ENCODE peak calls at places on chromosome 5, in four cellular contexts. H is K562, Q is HepG2, P is GM12878. A is an unnamed sample. For H4K20me1, the result is how much of the 10 kb centered on the place peaks cover.

GRCh38 chr5:22514231-22514630 is 338.9 kb downstream of the CDH12 start:
- DNase-seq in H (no peak), P (no peak), Q (no peak), A (no peak)

GRCh38 chr5:134649163-134649916 is 755 bp downstream of the SEC24A start:
- DNase-seq in Q (no peak), P (no peak), H (peak), A (peak)

GRCh38 chr5:126449751-126450271 is 26.6 kb downstream of the GRAMD2B start:
- DNase-seq in H (peak), P (peak), Q (no peak), A (no peak)

GRCh38 chr5:181171782-181172181 is 24.4 kb downstream of the OR2V2 start:
- DNase-seq in P (no peak), H (no peak), Q (no peak), A (no peak)

GRCh38 chr5:73938938-73939320 is 312.9 kb downstream of the ARHGEF28 start:
- DNase-seq in P (no peak), H (no peak), Q (no peak), A (no peak)

GRCh38 chr5:59845733-59846132 is 47.8 kb downstream of the PDE4D start:
- DNase-seq in Q (no peak), P (no peak), H (no peak), A (no peak)

GRCh38 chr5:132471944-132472343 is 18.6 kb downstream of the IRF1 start:
- DNase-seq in H (no peak), P (no peak), Q (no peak), A (no peak)

GRCh38 chr5:2300421-2300820 is 417.7 kb upstream of the IRX4 start:
- DNase-seq in H (no peak), Q (no peak), P (no peak), A (no peak)

GRCh38 chr5:38922199-38922598 is 76.4 kb downstream of the OSMR start:
- DNase-seq in P (no peak), Q (peak), H (peak), A (peak)

GRCh38 chr5:140249536-140249935 is 53.4 kb downstream of the PFDN1 start:
- DNase-seq in H (no peak), Q (no peak), P (no peak), A (no peak)

GRCh38 chr5:180839935-180840334 is 21.1 kb downstream of the ZFP62 start:
- DNase-seq in H (no peak), P (no peak), Q (no peak), A (no peak)

GRCh38 chr5:39072915-39073758 is 1.1 kb downstream of the RICTOR start:
- DNase-seq in H (peak), Q (peak), P (peak), A (peak)

GRCh38 chr5:103560826-103561225 is 1.8 kb downstream of the NUDT12 start:
- DNase-seq in P (no peak), H (no peak), Q (no peak), A (no peak)

GRCh38 chr5:54440456-54440893 is 15.0 kb upstream of the HSPB3 start:
- DNase-seq in Q (no peak), H (no peak), P (peak), A (no peak)

GRCh38 chr5:100900796-100901731 is 2.0 kb downstream of the ST8SIA4 start:
- DNase-seq in H (peak), P (peak), Q (no peak), A (no peak)

GRCh38 chr5:173302546-173303155 is 25.6 kb downstream of the STC2 start:
- DNase-seq in Q (peak), P (no peak), H (peak), A (no peak)

GRCh38 chr5:167561796-167562195 is 729.6 kb upstream of the WWC1 start:
- DNase-seq in Q (no peak), H (no peak), P (no peak), A (no peak)

GRCh38 chr5:29995154-29995553 is 1198.3 kb upstream of the CDH6 start:
- DNase-seq in Q (no peak), P (no peak), H (no peak), A (no peak)

GRCh38 chr5:80871541-80871961 is 88.6 kb upstream of the RASGRF2 start:
- DNase-seq in H (peak), Q (peak), P (no peak), A (no peak)

GRCh38 chr5:108642170-108642906 is 105.4 kb upstream of the FER start:
- DNase-seq in P (peak), Q (peak), H (peak), A (peak)

GRCh38 chr5:63923914-63924313 is 38.3 kb downstream of the HTR1A start:
- DNase-seq in H (no peak), P (no peak), Q (no peak), A (no peak)

GRCh38 chr5:40490464-40491083 is 189.1 kb upstream of the PTGER4 start:
- DNase-seq in Q (no peak), P (peak), H (no peak), A (no peak)

GRCh38 chr5:71922584-71923106 is 184.6 kb upstream of the MAP1B start:
- DNase-seq in P (no peak), H (no peak), Q (peak), A (no peak)

GRCh38 chr5:74685979-74686631 is 1.1 kb downstream of the HEXB start:
- DNase-seq in Q (no peak), P (peak), H (peak), A (peak)

GRCh38 chr5:163867324-163867723 is 361.9 kb downstream of the MAT2B start:
- DNase-seq in Q (no peak), P (no peak), H (no peak), A (no peak)

GRCh38 chr5:173775261-173775660 is 112.9 kb upstream of the CPEB4 start:
- DNase-seq in H (no peak), Q (no peak), P (no peak), A (no peak)

GRCh38 chr5:33611882-33612281 is 171.1 kb downstream of the TARS1 start:
- DNase-seq in H (no peak), Q (no peak), P (no peak), A (no peak)

GRCh38 chr5:51378415-51378777 is 4.9 kb upstream of the ISL1 start:
- DNase-seq in P (no peak), H (no peak), Q (no peak), A (peak)

GRCh38 chr5:139600336-139600949 is 39.3 kb downstream of the UBE2D2 start:
- DNase-seq in H (no peak), Q (no peak), P (no peak), A (no peak)

GRCh38 chr5:25025836-25026235 is 381.1 kb upstream of the CDH10 start:
- DNase-seq in Q (no peak), P (no peak), H (no peak), A (no peak)

GRCh38 chr5:172748341-172748843 is 22.6 kb downstream of the DUSP1 start:
- DNase-seq in H (no peak), P (no peak), Q (no peak), A (no peak)

GRCh38 chr5:170755679-170756456 is 27.7 kb upstream of the GABRP start:
- DNase-seq in Q (no peak), H (no peak), P (no peak), A (peak)
- TF ChIP-seq TAF1 in Q (no peak), H (no peak), P (no peak), A (no peak)

DNA sequence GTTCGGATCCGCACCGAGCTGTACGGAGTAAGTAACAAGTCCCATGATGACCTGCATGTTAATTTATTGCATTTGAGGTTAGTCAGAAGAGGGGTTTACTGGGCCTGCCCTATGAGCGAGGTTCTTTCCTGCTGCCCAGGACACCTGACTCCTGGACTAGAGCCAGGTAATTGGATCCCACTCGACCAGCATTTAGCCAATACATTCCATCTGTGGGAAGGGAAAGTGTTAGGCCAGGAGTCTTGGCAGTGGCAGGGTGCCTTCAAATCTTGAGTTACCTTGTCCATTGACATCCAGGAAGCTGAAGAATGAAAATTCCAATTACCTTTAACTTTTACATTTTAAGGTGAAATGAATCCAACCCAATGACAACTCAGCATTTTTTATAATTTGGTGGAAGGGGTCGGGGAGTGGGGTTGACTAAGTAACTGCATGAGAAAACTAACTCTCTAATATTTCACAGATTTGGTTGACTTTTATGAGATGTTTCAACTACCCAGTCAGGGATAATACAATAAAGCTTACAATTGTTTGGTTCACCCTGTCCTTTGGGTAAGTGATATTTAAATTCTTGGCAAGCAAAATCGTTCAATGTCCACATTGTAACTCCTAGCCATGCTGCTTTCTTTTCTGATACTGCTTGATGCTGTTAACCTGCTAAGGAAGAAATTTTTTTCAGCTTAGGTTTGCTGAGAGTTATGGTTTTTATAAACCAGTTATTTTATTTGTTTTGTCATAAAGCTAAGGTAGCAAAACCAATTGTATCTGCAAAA is 111.6 kb upstream of the IQGAP2 start:
- DNase-seq in H (no peak), P (no peak), Q (no peak), A (no peak)
- TF ChIP-seq NFIC in H (no peak), P (no peak), Q (no peak), A (no peak)

GRCh38 chr5:147415663-147416062 is 94.2 kb downstream of the DPYSL3 start:
- DNase-seq in H (no peak), P (no peak), Q (no peak), A (no peak)
- H4K20me1 ChIP-seq in H (under half), P (under half), Q (under half), A (under half)

GRCh38 chr5:88393721-88394530 is 125.3 kb upstream of the TMEM161B start:
- DNase-seq in H (no peak), Q (no peak), P (no peak), A (no peak)
- TF ChIP-seq TAF1 in H (no peak), Q (no peak), P (no peak), A (no peak)

GRCh38 chr5:143672806-143673205 is 139.2 kb upstream of the HMHB1 start:
- DNase-seq in Q (no peak), H (no peak), P (no peak), A (no peak)
- TF ChIP-seq NFIC in Q (no peak), H (no peak), P (no peak), A (no peak)

GRCh38 chr5:158942217-158942616 is 157.5 kb downstream of the EBF1 start:
- DNase-seq in H (no peak), Q (no peak), P (no peak), A (no peak)

GRCh38 chr5:158940977-158941376 is 158.7 kb downstream of the EBF1 start:
- DNase-seq in P (no peak), Q (no peak), H (no peak), A (no peak)

GRCh38 chr5:158933494-158934318 is 166.0 kb downstream of the EBF1 start:
- DNase-seq in Q (no peak), P (no peak), H (no peak), A (no peak)

GRCh38 chr5:158935215-158935614 is 164.5 kb downstream of the EBF1 start:
- DNase-seq in P (no peak), H (no peak), Q (no peak), A (no peak)

DNA sequence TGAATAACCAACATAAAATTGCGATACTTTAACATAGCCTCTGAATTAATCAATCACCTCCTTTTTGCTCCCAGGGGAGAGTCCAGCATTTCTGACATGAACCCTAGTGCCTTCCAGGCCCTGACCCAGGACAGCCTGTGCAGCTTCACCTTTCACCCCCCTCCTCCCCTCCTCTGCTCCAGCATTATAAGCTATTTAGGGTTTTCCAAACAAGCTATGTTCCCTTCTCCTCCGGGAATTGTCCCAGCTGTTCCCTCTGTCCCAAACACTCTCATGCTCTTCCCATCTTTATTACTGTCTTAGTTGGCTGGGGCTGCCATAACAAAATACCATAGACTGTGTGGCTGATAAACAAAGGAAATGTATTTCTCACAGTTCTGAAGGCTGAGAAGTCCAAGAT is 161.5 kb downstream of the EBF1 start:
- DNase-seq in P (no peak), Q (no peak), H (no peak), A (no peak)
- H4K20me1 ChIP-seq in P (under half), Q (under half), H (under half), A (under half)

GRCh38 chr5:10596886-10597451 is 33.1 kb downstream of the ANKRD33B start:
- DNase-seq in Q (no peak), P (no peak), H (no peak), A (no peak)
- TF ChIP-seq TAF1 in Q (no peak), P (no peak), H (no peak), A (no peak)

DNA sequence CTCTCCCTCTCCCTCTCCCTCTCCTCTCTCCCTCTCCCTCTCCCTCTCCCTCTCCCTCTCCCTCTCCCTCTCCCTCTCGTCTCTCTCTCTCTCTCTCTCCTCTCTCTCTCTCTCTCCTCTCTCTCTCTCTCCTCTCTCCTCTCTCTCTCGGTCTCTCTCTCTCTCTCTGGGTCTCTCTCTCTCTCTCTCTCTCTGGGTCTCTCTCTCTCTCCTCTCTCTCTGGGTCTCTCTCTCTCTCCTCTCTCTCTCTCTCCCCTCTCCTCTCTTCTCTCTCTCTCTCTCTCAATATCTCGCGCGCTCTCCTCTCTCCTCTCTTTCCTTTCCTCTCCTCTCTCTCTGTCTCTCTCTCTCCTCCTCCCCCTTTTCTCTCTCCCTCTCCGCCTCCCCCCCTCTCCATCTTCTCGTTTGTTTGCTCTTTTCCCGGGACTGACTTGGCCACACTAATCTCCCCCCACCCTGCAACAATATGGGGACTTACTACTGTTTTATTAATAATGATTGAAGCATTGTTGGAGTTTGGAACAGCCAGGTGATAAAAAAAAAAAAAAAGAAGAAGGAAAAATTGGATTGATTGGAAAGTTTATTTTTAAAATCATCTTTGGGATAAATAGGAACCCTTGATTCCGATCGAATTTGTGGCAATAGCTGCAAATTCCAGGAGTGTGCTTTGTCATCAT is 857 bp upstream of the NR2F1-AS1 start:
- DNase-seq in H (no peak), P (no peak), Q (peak), A (no peak)
- TF ChIP-seq NFIC in H (no peak), P (no peak), Q (no peak), A (no peak)

DNA sequence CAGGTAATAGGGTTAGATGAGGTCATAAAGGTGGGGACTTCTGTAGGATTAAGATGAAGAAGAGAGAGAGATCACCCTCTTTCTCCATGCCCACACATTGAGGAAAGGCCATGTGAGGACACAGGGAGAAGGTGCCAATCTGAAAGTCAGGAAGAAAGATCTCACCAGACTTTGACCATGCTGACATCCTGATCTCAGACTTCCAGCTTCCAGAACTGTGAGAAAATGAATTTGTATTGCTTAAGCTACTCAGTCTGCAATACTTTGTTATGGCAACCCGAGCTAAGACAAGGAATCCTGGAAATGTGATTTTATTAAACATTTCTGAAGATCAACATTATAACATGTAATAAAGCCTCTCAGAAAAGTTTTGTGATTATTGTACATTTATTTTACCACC is 3.5 kb upstream of the CSNK1G3 start:
- DNase-seq in Q (no peak), H (no peak), P (no peak), A (no peak)
- H4K20me1 ChIP-seq in Q (under half), H (under half), P (under half), A (under half)